ENCODE peak calls at places on chromosomes 11 and 22, in nine cellular contexts. Z is GM23338, T is GM23248, S is PC-3, E is HCT116, V is PC-9, L is SK-N-SH, G is OCI-LY7, Q is hepatocyte. M is an unnamed sample. For H3K9me2, the result is how much of the 10 kb centered on the place peaks cover.

GRCh38 chr11:122628691-122629555 is 26.6 kb upstream of the UBASH3B start:
- DNase-seq in Z (peak), T (peak), S (peak), E (peak), V (peak), L (peak), G (peak), Q (peak), M (peak)

GRCh38 chr11:17738350-17739207 is 4.0 kb downstream of the KCNC1 start:
- DNase-seq in Z (peak), T (no peak), S (no peak), E (no peak), V (no peak), L (no peak), G (no peak), Q (no peak), M (no peak)

GRCh38 chr22:46866591-46866990 is 104.1 kb downstream of the TBC1D22A start:
- DNase-seq in Z (peak), T (peak), S (peak), E (no peak), V (no peak), L (no peak), G (no peak), Q (no peak), M (no peak)

GRCh38 chr11:69939551-69940245 is 120.5 kb upstream of the FGF3 start:
- DNase-seq in Z (no peak), T (no peak), S (no peak), E (no peak), V (no peak), L (peak), G (no peak), Q (peak), M (no peak)

GRCh38 chr11:33660962-33661361 is 39.7 kb downstream of the C11orf91 start:
- DNase-seq in Z (no peak), T (no peak), S (no peak), E (no peak), V (no peak), L (no peak), G (no peak), Q (no peak), M (no peak)

GRCh38 chr11:108235192-108235591 is 12.3 kb downstream of the ATM start:
- DNase-seq in Z (no peak), T (no peak), S (no peak), E (no peak), V (no peak), L (no peak), G (no peak), Q (no peak), M (no peak)

GRCh38 chr22:20551805-20552449 is 44.5 kb downstream of the MED15 start:
- DNase-seq in Z (no peak), T (peak), S (no peak), E (no peak), V (no peak), L (no peak), G (no peak), Q (no peak), M (no peak)

GRCh38 chr11:68950268-68950667 is 30.5 kb downstream of the MRGPRD start:
- DNase-seq in Z (peak), T (peak), S (peak), E (peak), V (peak), L (peak), G (peak), Q (no peak), M (no peak)

GRCh38 chr22:46854125-46854870 is 91.8 kb downstream of the TBC1D22A start:
- DNase-seq in Z (peak), T (no peak), S (no peak), E (no peak), V (no peak), L (no peak), G (no peak), Q (no peak), M (no peak)

GRCh38 chr11:59207988-59208432 is 4.7 kb downstream of the MPEG1 start:
- DNase-seq in Z (peak), T (peak), S (peak), E (no peak), V (peak), L (peak), G (peak), Q (peak), M (peak)

GRCh38 chr11:126403039-126403438 is 47.6 kb downstream of the ST3GAL4 start:
- DNase-seq in Z (peak), T (no peak), S (peak), E (no peak), V (peak), L (no peak), G (no peak), Q (peak), M (no peak)

GRCh38 chr11:3136542-3137455 is 28.3 kb downstream of the OSBPL5 start:
- DNase-seq in Z (no peak), T (no peak), S (no peak), E (no peak), V (no peak), L (no peak), G (no peak), Q (no peak), M (no peak)

GRCh38 chr11:61290905-61291690 is 4.0 kb downstream of the VWCE start:
- DNase-seq in Z (peak), T (no peak), S (no peak), E (no peak), V (no peak), L (no peak), G (no peak), Q (no peak), M (no peak)

GRCh38 chr22:26409705-26410376 is 19.2 kb upstream of the ASPHD2 start:
- DNase-seq in Z (no peak), T (no peak), S (no peak), E (no peak), V (no peak), L (no peak), G (no peak), Q (no peak), M (no peak)

GRCh38 chr11:129202646-129203045 is 10.5 kb upstream of the ARHGAP32 start:
- DNase-seq in Z (no peak), T (no peak), S (no peak), E (no peak), V (no peak), L (no peak), G (no peak), Q (no peak), M (no peak)

GRCh38 chr11:69968407-69969347 is 109.4 kb upstream of the ANO1 start:
- DNase-seq in Z (no peak), T (no peak), S (no peak), E (no peak), V (no peak), L (no peak), G (no peak), Q (no peak), M (no peak)

GRCh38 chr11:48210052-48210451 is 6.6 kb upstream of the OR4B1 start:
- DNase-seq in Z (peak), T (peak), S (peak), E (no peak), V (peak), L (no peak), G (no peak), Q (no peak), M (no peak)

DNA sequence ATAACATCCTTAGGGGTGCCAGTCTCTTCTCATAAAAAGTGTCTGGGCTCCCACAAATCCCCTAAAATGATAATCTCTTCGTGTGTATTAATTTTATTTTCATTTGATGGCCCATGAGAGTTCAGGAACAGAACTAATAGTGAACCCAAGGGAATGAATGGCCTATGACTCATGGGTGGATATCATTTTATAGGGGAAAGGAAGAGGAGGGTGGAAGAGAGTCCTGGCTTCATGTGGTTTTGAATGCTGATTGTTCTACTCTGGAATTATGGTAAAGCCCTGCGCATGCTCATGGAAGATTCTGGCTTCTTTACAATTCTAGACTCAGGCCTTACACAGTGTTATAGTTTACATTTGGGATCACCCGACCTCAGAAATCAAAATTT is 35.3 kb downstream of the MAML2 start:
- DNase-seq in Z (no peak), T (peak), S (peak), E (peak), V (peak), L (no peak), G (no peak), Q (peak), M (no peak)
- H3K4me3 ChIP-seq in Z (peak), T (peak), S (peak), E (peak), V (peak), L (peak), G (no peak), Q (no peak), M (no peak)

DNA sequence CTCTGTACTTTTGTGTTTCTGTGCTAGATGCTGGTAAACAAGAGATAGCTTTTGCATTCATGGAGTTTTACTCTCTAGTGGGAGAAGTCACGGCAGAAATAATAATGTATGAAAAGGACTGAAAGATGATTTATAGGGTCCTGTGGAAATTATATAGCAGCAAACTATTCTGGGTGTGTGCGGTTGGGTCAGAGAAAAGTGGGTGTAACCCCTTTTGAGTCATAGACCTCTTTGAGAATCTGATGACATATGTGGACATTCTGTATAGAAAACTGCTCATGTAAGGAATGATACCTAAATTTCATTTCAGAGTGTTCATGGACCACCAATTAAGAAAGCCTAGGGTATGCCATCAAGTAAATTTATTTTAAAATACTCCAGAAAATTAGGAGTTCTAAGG is 54.4 kb downstream of the TMEM135 start:
- DNase-seq in Z (no peak), T (peak), S (no peak), E (no peak), V (no peak), L (no peak), G (no peak), Q (no peak), M (no peak)
- H3K9me2 ChIP-seq in Z (under half), T (under half), S (under half), E (under half), V (under half), L (under half), G (under half), Q (under half), M (under half)

DNA sequence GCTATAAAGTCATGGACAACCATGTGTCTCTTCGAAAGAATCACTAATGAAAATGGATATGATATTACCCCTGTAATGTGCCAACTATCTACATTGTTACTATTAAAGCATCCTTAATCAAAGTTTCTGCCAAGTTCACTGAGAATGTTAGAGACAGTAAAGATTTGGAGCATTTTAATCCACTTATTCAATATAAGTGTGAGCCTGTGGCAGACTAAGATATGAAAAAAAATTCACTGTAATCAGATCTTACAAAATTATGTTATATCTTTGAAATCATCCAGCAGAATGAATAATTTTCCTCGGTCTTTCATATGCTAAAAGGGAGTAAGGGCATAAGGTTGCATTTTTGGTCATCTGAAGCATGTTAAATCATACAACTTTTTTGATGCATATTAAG is 49.9 kb downstream of the MAML2 start:
- DNase-seq in Z (no peak), T (no peak), S (no peak), E (no peak), V (no peak), L (no peak), G (no peak), Q (no peak), M (no peak)
- H3K4me3 ChIP-seq in Z (no peak), T (peak), S (no peak), E (no peak), V (no peak), L (no peak), G (no peak), Q (no peak), M (no peak)

DNA sequence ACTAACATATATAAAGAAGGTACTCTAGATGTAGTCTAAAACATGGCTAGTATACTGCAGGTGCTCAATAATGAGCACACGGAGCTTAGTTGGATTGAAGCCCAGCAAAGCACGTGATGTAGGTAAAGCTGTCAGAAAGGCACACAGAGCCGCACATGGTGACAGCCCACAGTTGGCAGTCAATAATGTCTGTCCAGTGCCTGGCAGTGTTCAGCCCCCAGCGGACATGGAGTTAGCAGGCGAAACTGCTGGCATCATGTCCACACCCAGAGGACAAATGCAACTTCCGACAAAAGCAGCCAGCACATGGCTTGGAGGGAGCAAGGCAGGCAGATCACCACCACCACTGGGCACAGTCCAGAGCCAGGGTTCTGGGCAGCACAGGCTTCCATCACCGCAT is 43.5 kb upstream of the H19 start:
- DNase-seq in Z (no peak), T (no peak), S (no peak), E (no peak), V (no peak), L (no peak), G (no peak), Q (no peak), M (no peak)
- H3K9me2 ChIP-seq in Z (under half), T (under half), S (under half), E (under half), V (under half), L (under half), G (under half), Q (under half), M (under half)

GRCh38 chr11:64853709-64854108 is 9.3 kb upstream of the CDC42BPG start:
- DNase-seq in Z (no peak), T (no peak), S (no peak), E (no peak), V (no peak), L (no peak), G (no peak), Q (no peak), M (no peak)
- H3K4me3 ChIP-seq in Z (no peak), T (no peak), S (no peak), E (no peak), V (no peak), L (no peak), G (no peak), Q (no peak), M (no peak)

GRCh38 chr11:94150704-94151103 is 22.1 kb downstream of the PANX1 start:
- DNase-seq in Z (no peak), T (no peak), S (no peak), E (no peak), V (no peak), L (no peak), G (no peak), Q (no peak), M (no peak)

GRCh38 chr11:94148189-94148588 is 19.5 kb downstream of the PANX1 start:
- DNase-seq in Z (no peak), T (no peak), S (no peak), E (no peak), V (no peak), L (no peak), G (no peak), Q (no peak), M (no peak)

GRCh38 chr11:94151311-94151710 is 22.7 kb downstream of the PANX1 start:
- DNase-seq in Z (no peak), T (peak), S (no peak), E (no peak), V (no peak), L (no peak), G (no peak), Q (peak), M (no peak)

GRCh38 chr11:94149435-94149834 is 20.8 kb downstream of the PANX1 start:
- DNase-seq in Z (no peak), T (peak), S (peak), E (no peak), V (no peak), L (no peak), G (no peak), Q (no peak), M (no peak)

DNA sequence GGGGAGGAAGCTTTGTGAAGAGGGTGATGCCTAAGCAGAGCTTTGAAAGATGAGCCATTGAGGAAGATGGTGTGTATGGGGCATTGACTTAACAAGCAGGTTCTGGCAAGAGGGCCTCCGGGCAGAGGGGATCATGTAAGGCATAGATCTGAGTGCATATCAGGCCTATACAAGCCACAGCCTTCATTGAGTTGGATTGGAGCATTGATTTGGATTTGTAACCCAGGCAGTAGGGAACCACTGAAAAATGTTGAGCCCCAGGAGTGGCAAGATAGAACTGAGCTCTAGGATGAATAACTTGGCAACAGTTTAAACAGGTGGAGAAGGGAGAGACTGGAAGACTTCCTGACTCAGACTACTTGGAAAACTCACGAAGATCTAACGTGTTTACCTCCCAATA is 21.4 kb downstream of the PANX1 start:
- DNase-seq in Z (no peak), T (no peak), S (no peak), E (no peak), V (no peak), L (no peak), G (no peak), Q (no peak), M (no peak)
- H3K9me2 ChIP-seq in Z (under half), T (under half), S (under half), E (under half), V (under half), L (under half), G (under half), Q (under half), M (under half)

GRCh38 chr11:73272680-73273038 is 521 bp downstream of the P2RY6 start:
- DNase-seq in Z (no peak), T (no peak), S (no peak), E (no peak), V (no peak), L (no peak), G (no peak), Q (no peak), M (no peak)
- H3K4me3 ChIP-seq in Z (no peak), T (no peak), S (peak), E (no peak), V (peak), L (no peak), G (no peak), Q (no peak), M (no peak)